ENCODE peak calls at places on chromosome 9, in six cellular contexts. R is psoas muscle, X is heart right ventricle, J is IMR-90, K is HCT116, N is AG09319. D is an unnamed sample.

GRCh38 chr9:28810375-28811075 is 1237.2 kb upstream of the C9orf72 start:
- DNase-seq in R (no peak), X (no peak), J (no peak), K (no peak), N (no peak), D (no peak)

GRCh38 chr9:122777935-122778671 is 10.6 kb upstream of the OR5C1 start:
- DNase-seq in R (no peak), X (no peak), J (peak; percentile 79), K (no peak), N (peak; percentile 40), D (peak; percentile 38)

GRCh38 chr9:76667521-76667957 is 96.7 kb upstream of the PCA3 start:
- DNase-seq in R (no peak), X (no peak), J (peak; percentile 25), K (no peak), N (no peak), D (peak; percentile 28)

GRCh38 chr9:16074962-16075361 is 522.1 kb downstream of the CCDC171 start:
- DNase-seq in R (no peak), X (no peak), J (peak; percentile 71), K (no peak), N (no peak), D (no peak)

GRCh38 chr9:113375057-113376023 is 1.4 kb downstream of the HDHD3 start:
- DNase-seq in R (no peak), X (no peak), J (peak; percentile 8), K (no peak), N (no peak), D (no peak)

GRCh38 chr9:125700791-125701190 is 6.2 kb downstream of the MAPKAP1 start:
- DNase-seq in R (no peak), X (no peak), J (peak; percentile 10), K (no peak), N (no peak), D (peak; percentile 17)

GRCh38 chr9:21110708-21111576 is 30.7 kb downstream of the IFNW1 start:
- DNase-seq in R (no peak), X (no peak), J (peak; percentile 82), K (peak; percentile 70), N (peak; percentile 51), D (peak; percentile 53)

GRCh38 chr9:114583776-114584175 is 3.8 kb upstream of the ATP6V1G1 start:
- DNase-seq in R (no peak), X (no peak), J (no peak), K (no peak), N (no peak), D (no peak)

GRCh38 chr9:131752231-131752884 is 12.5 kb upstream of the RAPGEF1 start:
- DNase-seq in R (no peak), X (no peak), J (no peak), K (no peak), N (no peak), D (no peak)

GRCh38 chr9:122402403-122403268 is 31.8 kb downstream of the PTGS1 start:
- DNase-seq in R (no peak), X (no peak), J (peak; percentile 99), K (peak; percentile 96), N (peak; percentile 97), D (peak; percentile 96)

GRCh38 chr9:76379494-76379893 is 14.7 kb downstream of the RFK start:
- DNase-seq in R (no peak), X (no peak), J (no peak), K (no peak), N (no peak), D (no peak)

GRCh38 chr9:108606408-108606807 is 249.4 kb downstream of the ACTL7B start:
- DNase-seq in R (no peak), X (no peak), J (no peak), K (no peak), N (no peak), D (peak; percentile 38)

GRCh38 chr9:113349434-113350337 is at the start of gene BSPRY:
- DNase-seq in R (no peak), X (peak; percentile 23), J (no peak), K (peak; percentile 18), N (no peak), D (no peak)

GRCh38 chr9:124371183-124371582 is 44.1 kb downstream of the PSMB7 start:
- DNase-seq in R (no peak), X (no peak), J (peak; percentile 53), K (no peak), N (no peak), D (peak; percentile 18)

GRCh38 chr9:27395484-27395921 is 98.6 kb upstream of the EQTN start:
- DNase-seq in R (no peak), X (no peak), J (no peak), K (no peak), N (no peak), D (no peak)

GRCh38 chr9:131997076-131997475 is 82.6 kb downstream of the MED27 start:
- DNase-seq in R (no peak), X (no peak), J (no peak), K (no peak), N (no peak), D (no peak)

GRCh38 chr9:113641100-113641885 is 177.8 kb downstream of the RGS3 start:
- DNase-seq in R (no peak), X (no peak), J (peak; percentile 52), K (no peak), N (no peak), D (no peak)

GRCh38 chr9:68759981-68760673 is 55.1 kb downstream of the PIP5K1B start:
- DNase-seq in R (no peak), X (no peak), J (no peak), K (no peak), N (no peak), D (no peak)

GRCh38 chr9:115396071-115396529 is 278.1 kb upstream of the TNC start:
- DNase-seq in R (no peak), X (no peak), J (peak; percentile 25), K (no peak), N (no peak), D (peak; percentile 53)

GRCh38 chr9:107487521-107488399 is 1.8 kb downstream of the KLF4 start:
- DNase-seq in R (peak; percentile 72), X (peak; percentile 67), J (no peak), K (no peak), N (no peak), D (no peak)

GRCh38 chr9:27337833-27338526 is 41.0 kb upstream of the EQTN start:
- DNase-seq in R (no peak), X (no peak), J (no peak), K (no peak), N (no peak), D (no peak)

GRCh38 chr9:134809296-134809695 is 71.3 kb upstream of the FCN2 start:
- DNase-seq in R (no peak), X (no peak), J (no peak), K (no peak), N (no peak), D (no peak)

GRCh38 chr9:137083418-137084004 is 3.3 kb upstream of the MAN1B1 start:
- DNase-seq in R (peak; percentile 79), X (no peak), J (peak; percentile 97), K (peak; percentile 94), N (peak; percentile 77), D (peak; percentile 82)

GRCh38 chr9:75072895-75073294 is 15.1 kb downstream of the NMRK1 start:
- DNase-seq in R (no peak), X (no peak), J (no peak), K (no peak), N (no peak), D (no peak)

GRCh38 chr9:108621991-108622390 is 233.8 kb downstream of the ACTL7B start:
- DNase-seq in R (no peak), X (no peak), J (no peak), K (no peak), N (no peak), D (no peak)

GRCh38 chr9:97573482-97574073 is 59.6 kb downstream of the TSTD2 start:
- DNase-seq in R (no peak), X (no peak), J (peak; percentile 8), K (peak; percentile 29), N (no peak), D (no peak)

GRCh38 chr9:136149853-136150252 is 31.2 kb upstream of the TMEM250 start:
- DNase-seq in R (no peak), X (no peak), J (no peak), K (no peak), N (no peak), D (no peak)

GRCh38 chr9:786405-786804 is 55.1 kb upstream of the DMRT1 start:
- DNase-seq in R (no peak), X (no peak), J (no peak), K (no peak), N (no peak), D (no peak)

GRCh38 chr9:83070257-83070656 is 7.3 kb upstream of the RASEF start:
- DNase-seq in R (no peak), X (no peak), J (peak; percentile 70), K (no peak), N (no peak), D (peak; percentile 60)

GRCh38 chr9:9499546-9499945 is 1113.3 kb downstream of the PTPRD start:
- DNase-seq in R (no peak), X (no peak), J (no peak), K (no peak), N (no peak), D (no peak)
- TF ChIP-seq CTCF in R (no peak), X (no peak), J (no peak), K (no peak), N (no peak), D (no peak)

GRCh38 chr9:128370752-128371621 is at the start of gene URM1:
- DNase-seq in R (peak; percentile 98), X (peak; percentile 96), J (peak; percentile 95), K (peak; percentile 88), N (peak; percentile 82), D (peak; percentile 81)
- TF ChIP-seq CTCF in R (no peak), X (no peak), J (peak; percentile 25), K (no peak), N (peak; percentile 31), D (peak; percentile 17)

GRCh38 chr9:5773324-5773999 is 59.5 kb downstream of the ERMP1 start:
- DNase-seq in R (no peak), X (no peak), J (no peak), K (no peak), N (no peak), D (peak; percentile 8)
- TF ChIP-seq CTCF in R (no peak), X (no peak), J (no peak), K (peak; percentile 20), N (no peak), D (no peak)

GRCh38 chr9:128098017-128098935 is 29.3 kb downstream of the PTGES2 start:
- DNase-seq in R (peak; percentile 95), X (peak; percentile 82), J (peak; percentile 98), K (peak; percentile 92), N (peak; percentile 95), D (peak; percentile 93)
- TF ChIP-seq CTCF in R (no peak), X (no peak), J (no peak), K (no peak), N (no peak), D (no peak)

GRCh38 chr9:73269430-73270101 is 117.9 kb downstream of the ANXA1 start:
- DNase-seq in R (no peak), X (no peak), J (peak; percentile 2), K (peak; percentile 6), N (no peak), D (no peak)
- TF ChIP-seq CTCF in R (no peak), X (peak; percentile 54), J (peak; percentile 22), K (peak; percentile 33), N (no peak), D (no peak)

GRCh38 chr9:93009337-93010015 is 49.0 kb upstream of the SUSD3 start:
- DNase-seq in R (peak; percentile 15), X (no peak), J (no peak), K (no peak), N (no peak), D (no peak)
- TF ChIP-seq CTCF in R (no peak), X (no peak), J (no peak), K (no peak), N (no peak), D (no peak)